ENCODE peak calls at places on chromosomes 7 and 10, in five cellular contexts. One of them, this sample, is unnamed.

GRCh38 chr7:101564778-101565211 is 64.3 kb downstream of the MYL10 start:
- DNase-seq in GM12891: no peak
- DNase-seq in K562: peak
- DNase-seq in GM12878: no peak
- DNase-seq in H1: peak
- DNase-seq in this sample: no peak

GRCh38 chr10:122323941-122324675 is 50.4 kb upstream of the PLEKHA1 start:
- DNase-seq in GM12891: no peak
- DNase-seq in K562: no peak
- DNase-seq in GM12878: no peak
- DNase-seq in H1: no peak
- DNase-seq in this sample: no peak

GRCh38 chr7:63900394-63901203 is 98.0 kb upstream of the ZNF722 start:
- DNase-seq in GM12891: no peak
- DNase-seq in K562: peak
- DNase-seq in GM12878: no peak
- DNase-seq in H1: no peak
- DNase-seq in this sample: no peak

GRCh38 chr7:138477081-138477578 is 17.1 kb downstream of the TRIM24 start:
- DNase-seq in GM12891: no peak
- DNase-seq in K562: no peak
- DNase-seq in GM12878: no peak
- DNase-seq in H1: no peak
- DNase-seq in this sample: no peak

GRCh38 chr10:122689146-122689807 is 10.4 kb downstream of the C10orf120 start:
- DNase-seq in GM12891: no peak
- DNase-seq in K562: no peak
- DNase-seq in GM12878: no peak
- DNase-seq in H1: no peak
- DNase-seq in this sample: no peak

GRCh38 chr10:133151528-133151927 is 8.5 kb upstream of the KNDC1 start:
- DNase-seq in GM12891: no peak
- DNase-seq in K562: no peak
- DNase-seq in GM12878: no peak
- DNase-seq in H1: peak
- DNase-seq in this sample: no peak

GRCh38 chr7:40827217-40828085 is 692.6 kb downstream of the SUGCT start:
- DNase-seq in GM12891: no peak
- DNase-seq in K562: no peak
- DNase-seq in GM12878: no peak
- DNase-seq in H1: no peak
- DNase-seq in this sample: no peak

GRCh38 chr10:104350146-104350635 is 3.4 kb upstream of the CFAP58 start:
- DNase-seq in GM12891: no peak
- DNase-seq in K562: no peak
- DNase-seq in GM12878: peak
- DNase-seq in H1: no peak
- DNase-seq in this sample: no peak

GRCh38 chr10:100923580-100923979 is 10.8 kb downstream of the SLF2 start:
- DNase-seq in GM12891: no peak
- DNase-seq in K562: no peak
- DNase-seq in GM12878: no peak
- DNase-seq in H1: no peak
- DNase-seq in this sample: no peak

GRCh38 chr10:112344261-112344660 is 29.7 kb upstream of the ACSL5 start:
- DNase-seq in GM12891: no peak
- DNase-seq in K562: no peak
- DNase-seq in GM12878: no peak
- DNase-seq in H1: no peak
- DNase-seq in this sample: no peak

GRCh38 chr10:536371-536925 is 153.0 kb downstream of the DIP2C start:
- DNase-seq in GM12891: no peak
- DNase-seq in K562: no peak
- DNase-seq in GM12878: no peak
- DNase-seq in H1: no peak
- DNase-seq in this sample: no peak

GRCh38 chr10:98418596-98419265 is 3.7 kb upstream of the PYROXD2 start:
- DNase-seq in GM12891: no peak
- DNase-seq in K562: no peak
- DNase-seq in GM12878: no peak
- DNase-seq in H1: no peak
- DNase-seq in this sample: no peak

GRCh38 chr10:102167861-102168260 is 15.7 kb downstream of the NOLC1 start:
- DNase-seq in GM12891: no peak
- DNase-seq in K562: no peak
- DNase-seq in GM12878: no peak
- DNase-seq in H1: no peak
- DNase-seq in this sample: no peak

GRCh38 chr10:17882557-17882956 is 69.2 kb upstream of the SLC39A12 start:
- DNase-seq in GM12891: no peak
- DNase-seq in K562: no peak
- DNase-seq in GM12878: no peak
- DNase-seq in H1: no peak
- DNase-seq in this sample: no peak

GRCh38 chr7:1219516-1219915 is 13.2 kb upstream of the UNCX start:
- DNase-seq in GM12891: no peak
- DNase-seq in K562: no peak
- DNase-seq in GM12878: no peak
- DNase-seq in H1: no peak
- DNase-seq in this sample: no peak

GRCh38 chr10:69693886-69694285 is 63.8 kb downstream of the FAM241B start:
- DNase-seq in GM12891: no peak
- DNase-seq in K562: no peak
- DNase-seq in GM12878: no peak
- DNase-seq in H1: no peak
- DNase-seq in this sample: no peak

GRCh38 chr10:69232252-69232651 is 12.1 kb downstream of the HKDC1 start:
- DNase-seq in GM12891: no peak
- DNase-seq in K562: no peak
- DNase-seq in GM12878: no peak
- DNase-seq in H1: peak
- DNase-seq in this sample: no peak

GRCh38 chr7:107076781-107077698 is 32.5 kb downstream of the PRKAR2B start:
- DNase-seq in GM12891: no peak
- DNase-seq in K562: peak
- DNase-seq in GM12878: no peak
- DNase-seq in H1: no peak
- DNase-seq in this sample: no peak

GRCh38 chr10:132168571-132169030 is 18.1 kb upstream of the DPYSL4 start:
- DNase-seq in GM12891: no peak
- DNase-seq in K562: no peak
- DNase-seq in GM12878: no peak
- DNase-seq in H1: no peak
- DNase-seq in this sample: no peak

GRCh38 chr10:99708428-99709010 is 23.4 kb downstream of the COX15 start:
- DNase-seq in GM12891: no peak
- DNase-seq in K562: no peak
- DNase-seq in GM12878: no peak
- DNase-seq in H1: no peak
- DNase-seq in this sample: no peak

GRCh38 chr10:24465899-24466615 is 257.1 kb downstream of the KIAA1217 start:
- DNase-seq in GM12891: no peak
- DNase-seq in K562: no peak
- DNase-seq in GM12878: peak
- DNase-seq in H1: no peak
- DNase-seq in this sample: no peak

GRCh38 chr7:138720286-138720685 is 19.1 kb upstream of the SVOPL start:
- DNase-seq in GM12891: no peak
- DNase-seq in K562: no peak
- DNase-seq in GM12878: no peak
- DNase-seq in H1: no peak
- DNase-seq in this sample: no peak

GRCh38 chr10:102398172-102399020 is 2.9 kb downstream of the NFKB2 start:
- DNase-seq in GM12891: no peak
- DNase-seq in K562: no peak
- DNase-seq in GM12878: no peak
- DNase-seq in H1: no peak
- DNase-seq in this sample: no peak

GRCh38 chr7:116337013-116337412 is 126.7 kb downstream of the TES start:
- DNase-seq in GM12891: no peak
- DNase-seq in K562: no peak
- DNase-seq in GM12878: no peak
- DNase-seq in H1: no peak
- DNase-seq in this sample: no peak

GRCh38 chr10:129365767-129366400 is 101.2 kb upstream of the MGMT start:
- DNase-seq in GM12891: no peak
- DNase-seq in K562: peak
- DNase-seq in GM12878: no peak
- DNase-seq in H1: no peak
- DNase-seq in this sample: no peak

GRCh38 chr10:104029528-104029875 is 56.2 kb downstream of the COL17A1 start:
- DNase-seq in GM12891: no peak
- DNase-seq in K562: no peak
- DNase-seq in GM12878: no peak
- DNase-seq in H1: no peak
- DNase-seq in this sample: no peak

GRCh38 chr10:129319934-129320333 is 147.1 kb upstream of the MGMT start:
- DNase-seq in GM12891: no peak
- DNase-seq in K562: no peak
- DNase-seq in GM12878: no peak
- DNase-seq in H1: no peak
- DNase-seq in this sample: no peak

GRCh38 chr7:80186721-80187120 is 52.1 kb downstream of the GNAI1 start:
- DNase-seq in GM12891: no peak
- DNase-seq in K562: no peak
- DNase-seq in GM12878: no peak
- DNase-seq in H1: no peak
- DNase-seq in this sample: no peak

GRCh38 chr7:2524808-2525140 is 5.2 kb downstream of the LFNG start:
- DNase-seq in GM12891: no peak
- DNase-seq in K562: no peak
- DNase-seq in GM12878: no peak
- DNase-seq in H1: peak
- DNase-seq in this sample: no peak

GRCh38 chr7:2522780-2523433 is 3.3 kb downstream of the LFNG start:
- DNase-seq in GM12891: no peak
- DNase-seq in K562: no peak
- DNase-seq in GM12878: no peak
- DNase-seq in H1: no peak
- DNase-seq in this sample: no peak

GRCh38 chr7:2521952-2522591 is 2.5 kb downstream of the LFNG start:
- DNase-seq in GM12891: no peak
- DNase-seq in K562: no peak
- DNase-seq in GM12878: no peak
- DNase-seq in H1: no peak
- DNase-seq in this sample: no peak

GRCh38 chr7:2523941-2524807 is 4.6 kb downstream of the LFNG start:
- DNase-seq in GM12891: no peak
- DNase-seq in K562: peak
- DNase-seq in GM12878: no peak
- DNase-seq in H1: no peak
- DNase-seq in this sample: no peak

GRCh38 chr7:2523461-2523905 is 3.9 kb downstream of the LFNG start:
- DNase-seq in GM12891: no peak
- DNase-seq in K562: no peak
- DNase-seq in GM12878: no peak
- DNase-seq in H1: no peak
- DNase-seq in this sample: no peak
- TF ChIP-seq POLR2AphosphoS5 in GM12891: no peak
- TF ChIP-seq POLR2AphosphoS5 in K562: no peak
- TF ChIP-seq POLR2AphosphoS5 in GM12878: no peak
- TF ChIP-seq POLR2AphosphoS5 in H1: no peak
- TF ChIP-seq POLR2AphosphoS5 in this sample: no peak

DNA sequence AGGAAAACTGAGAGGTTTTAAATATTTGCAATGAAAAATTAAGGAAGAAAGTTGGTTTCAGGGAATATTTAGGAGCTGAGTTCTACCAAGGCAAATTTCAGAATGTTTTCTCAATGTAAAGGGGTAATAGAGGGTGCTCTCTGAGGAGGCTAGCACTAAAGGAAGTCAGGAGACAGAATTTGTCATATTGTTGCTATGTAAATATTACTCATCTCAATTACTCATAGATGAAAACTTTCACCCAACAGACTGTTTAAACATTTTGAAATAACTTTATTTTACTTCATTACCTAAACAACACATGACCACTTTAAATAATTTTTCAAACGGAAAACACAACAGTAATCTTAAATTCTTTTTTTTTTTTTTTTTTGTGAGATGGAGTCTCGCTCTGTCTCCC is 274.8 kb upstream of the NRG3 start:
- DNase-seq in GM12891: no peak
- DNase-seq in K562: no peak
- DNase-seq in GM12878: no peak
- DNase-seq in H1: no peak
- DNase-seq in this sample: no peak
- TF ChIP-seq TAF1 in GM12891: no peak
- TF ChIP-seq TAF1 in K562: no peak
- TF ChIP-seq TAF1 in GM12878: no peak
- TF ChIP-seq TAF1 in H1: no peak
- TF ChIP-seq TAF1 in this sample: no peak

GRCh38 chr7:75920431-75921161 is 5.6 kb downstream of the POR start:
- DNase-seq in GM12891: no peak
- DNase-seq in K562: peak
- DNase-seq in GM12878: no peak
- DNase-seq in H1: no peak
- DNase-seq in this sample: no peak
- TF ChIP-seq POLR2A in GM12891: no peak
- TF ChIP-seq POLR2A in K562: no peak
- TF ChIP-seq POLR2A in GM12878: no peak
- TF ChIP-seq POLR2A in H1: no peak
- TF ChIP-seq POLR2A in this sample: no peak

GRCh38 chr10:70832236-70832635 is 16.5 kb downstream of the SGPL1 start:
- DNase-seq in GM12891: no peak
- DNase-seq in K562: no peak
- DNase-seq in GM12878: no peak
- DNase-seq in H1: no peak
- DNase-seq in this sample: no peak

GRCh38 chr10:70832852-70833542 is 17.2 kb downstream of the SGPL1 start:
- DNase-seq in GM12891: no peak
- DNase-seq in K562: no peak
- DNase-seq in GM12878: no peak
- DNase-seq in H1: no peak
- DNase-seq in this sample: no peak

GRCh38 chr10:70829543-70829942 is 13.8 kb downstream of the SGPL1 start:
- DNase-seq in GM12891: no peak
- DNase-seq in K562: no peak
- DNase-seq in GM12878: no peak
- DNase-seq in H1: no peak
- DNase-seq in this sample: no peak

GRCh38 chr10:70828923-70829322 is 13.2 kb downstream of the SGPL1 start:
- DNase-seq in GM12891: no peak
- DNase-seq in K562: no peak
- DNase-seq in GM12878: no peak
- DNase-seq in H1: no peak
- DNase-seq in this sample: no peak

GRCh38 chr10:70830185-70830584 is 14.4 kb downstream of the SGPL1 start:
- DNase-seq in GM12891: no peak
- DNase-seq in K562: no peak
- DNase-seq in GM12878: no peak
- DNase-seq in H1: no peak
- DNase-seq in this sample: no peak
- TF ChIP-seq POLR2AphosphoS5 in GM12891: no peak
- TF ChIP-seq POLR2AphosphoS5 in K562: no peak
- TF ChIP-seq POLR2AphosphoS5 in GM12878: no peak
- TF ChIP-seq POLR2AphosphoS5 in H1: no peak
- TF ChIP-seq POLR2AphosphoS5 in this sample: no peak